ENCODE peak calls at places on chromosomes 3 and 15, in seven cellular contexts. S, H, K, F, J, Q and B are unnamed samples.
A peak's percentile ranks its signal among the peaks of the same experiment; 100 is the strongest.

GRCh38 chr3:58519668-58520402 is 17.2 kb downstream of the ACOX2 start:
- DNase-seq in S (no peak), H (no peak), K (no peak), F (no peak), J (no peak), Q (no peak), B (no peak)

GRCh38 chr15:65069179-65069578 is 1.4 kb upstream of the RASL12 start:
- DNase-seq in S (no peak), H (no peak), K (no peak), F (no peak), J (peak; percentile 94), Q (no peak), B (no peak)

GRCh38 chr3:55804170-55805095 is 317.3 kb upstream of the WNT5A start:
- DNase-seq in S (no peak), H (no peak), K (no peak), F (no peak), J (no peak), Q (no peak), B (no peak)

GRCh38 chr3:54761661-54762060 is 166.2 kb downstream of the LRTM1 start:
- DNase-seq in S (no peak), H (no peak), K (no peak), F (no peak), J (no peak), Q (no peak), B (no peak)

GRCh38 chr15:32884136-32884535 is 166.3 kb downstream of the GREM1 start:
- DNase-seq in S (no peak), H (no peak), K (no peak), F (no peak), J (peak; percentile 74), Q (no peak), B (no peak)

GRCh38 chr3:130514671-130515070 is 2.3 kb upstream of the COL6A6 start:
- DNase-seq in S (no peak), H (no peak), K (no peak), F (no peak), J (peak; percentile 32), Q (no peak), B (no peak)

GRCh38 chr15:71115567-71116351 is 488 bp downstream of the THSD4 start:
- DNase-seq in S (no peak), H (no peak), K (no peak), F (peak; percentile 80), J (peak; percentile 67), Q (peak; percentile 4), B (no peak)

GRCh38 chr3:53231532-53232511 is 24.0 kb downstream of the TKT start:
- DNase-seq in S (no peak), H (no peak), K (no peak), F (no peak), J (no peak), Q (no peak), B (no peak)

GRCh38 chr3:170718848-170719247 is 133.0 kb upstream of the SLC7A14 start:
- DNase-seq in S (no peak), H (no peak), K (no peak), F (no peak), J (no peak), Q (no peak), B (no peak)

GRCh38 chr15:79172032-79172481 is 81.5 kb upstream of the RASGRF1 start:
- DNase-seq in S (no peak), H (no peak), K (no peak), F (no peak), J (peak; percentile 27), Q (no peak), B (no peak)

GRCh38 chr3:55842204-55842603 is 355.1 kb upstream of the WNT5A start:
- DNase-seq in S (no peak), H (no peak), K (no peak), F (no peak), J (no peak), Q (no peak), B (no peak)

GRCh38 chr3:122246214-122246613 is 62.7 kb downstream of the CASR start:
- DNase-seq in S (no peak), H (no peak), K (no peak), F (no peak), J (peak; percentile 16), Q (no peak), B (no peak)

GRCh38 chr3:195549931-195550519 is 6.9 kb upstream of the PPP1R2 start:
- DNase-seq in S (no peak), H (peak; percentile 68), K (no peak), F (no peak), J (peak; percentile 13), Q (peak; percentile 85), B (no peak)

GRCh38 chr3:172892158-172892557 is 141.6 kb downstream of the ECT2 start:
- DNase-seq in S (no peak), H (no peak), K (no peak), F (no peak), J (peak; percentile 77), Q (no peak), B (no peak)

GRCh38 chr3:16064660-16065414 is 109.6 kb upstream of the GALNT15 start:
- DNase-seq in S (peak; percentile 44), H (no peak), K (peak; percentile 92), F (no peak), J (peak; percentile 96), Q (peak; percentile 59), B (peak; percentile 16)

GRCh38 chr15:60773893-60774292 is 295.0 kb upstream of the ICE2 start:
- DNase-seq in S (no peak), H (no peak), K (no peak), F (no peak), J (peak; percentile 37), Q (no peak), B (no peak)

GRCh38 chr3:77699292-77699691 is 659.4 kb downstream of the ROBO2 start:
- DNase-seq in S (no peak), H (no peak), K (peak; percentile 8), F (no peak), J (no peak), Q (no peak), B (no peak)

GRCh38 chr15:31062310-31062964 is 39.1 kb downstream of the TRPM1 start:
- DNase-seq in S (no peak), H (no peak), K (no peak), F (no peak), J (no peak), Q (no peak), B (no peak)

GRCh38 chr3:112405845-112406244 is 72.9 kb downstream of the CD200 start:
- DNase-seq in S (no peak), H (peak; percentile 13), K (no peak), F (no peak), J (no peak), Q (peak; percentile 75), B (no peak)

GRCh38 chr3:36381311-36381956 is 1.1 kb downstream of the STAC start:
- DNase-seq in S (no peak), H (no peak), K (peak; percentile 17), F (no peak), J (no peak), Q (no peak), B (no peak)

GRCh38 chr3:102449341-102449740 is 14.5 kb downstream of the ZPLD1 start:
- DNase-seq in S (no peak), H (no peak), K (no peak), F (no peak), J (peak; percentile 44), Q (no peak), B (no peak)

GRCh38 chr15:61034793-61035710 is 194.1 kb downstream of the RORA start:
- DNase-seq in S (no peak), H (no peak), K (no peak), F (no peak), J (peak; percentile 79), Q (no peak), B (no peak)

GRCh38 chr3:192860464-192860863 is 57.2 kb downstream of the MB21D2 start:
- DNase-seq in S (no peak), H (no peak), K (no peak), F (no peak), J (no peak), Q (no peak), B (no peak)